ENCODE peak calls at places on chromosomes 3 and 15, in five cellular contexts. Q is AG04450, D is iPS DF 6.9, V is PC-3, F is psoas muscle. X is an unnamed sample.

GRCh38 chr15:47431501-47431900 is 285.8 kb upstream of the SEMA6D start:
- DNase-seq in Q (peak; percentile 62), D (no peak), V (peak; percentile 25), F (no peak), X (no peak)

GRCh38 chr3:39343076-39343717 is 13.7 kb downstream of the CCR8 start:
- DNase-seq in Q (no peak), D (no peak), V (peak; percentile 55), F (no peak), X (no peak)

GRCh38 chr3:133859381-133860245 is 36.1 kb downstream of the RAB6B start:
- DNase-seq in Q (no peak), D (no peak), V (no peak), F (no peak), X (peak; percentile 55)

GRCh38 chr3:52005571-52005986 is 9.9 kb upstream of the RPL29 start:
- DNase-seq in Q (peak; percentile 42), D (no peak), V (no peak), F (peak; percentile 43), X (peak; percentile 70)

GRCh38 chr15:83305696-83306291 is 21.3 kb upstream of the BNC1 start:
- DNase-seq in Q (no peak), D (no peak), V (peak; percentile 87), F (no peak), X (peak; percentile 74)

GRCh38 chr3:103195201-103195600 is 760.4 kb downstream of the ZPLD1 start:
- DNase-seq in Q (no peak), D (no peak), V (peak; percentile 19), F (no peak), X (no peak)

GRCh38 chr15:67750371-67750770 is 74.9 kb upstream of the SKOR1 start:
- DNase-seq in Q (no peak), D (no peak), V (no peak), F (no peak), X (no peak)

GRCh38 chr3:10528046-10528445 is 22.7 kb upstream of the ATP2B2 start:
- DNase-seq in Q (no peak), D (no peak), V (no peak), F (no peak), X (peak; percentile 44)

GRCh38 chr3:98763076-98763475 is at the start of gene ST3GAL6:
- DNase-seq in Q (no peak), D (no peak), V (no peak), F (no peak), X (no peak)

GRCh38 chr15:63945005-63945788 is 101.1 kb downstream of the DAPK2 start:
- DNase-seq in Q (no peak), D (peak; percentile 48), V (peak; percentile 65), F (peak; percentile 70), X (peak; percentile 86)

GRCh38 chr3:128736598-128736997 is 10.6 kb downstream of the RAB7A start:
- DNase-seq in Q (no peak), D (no peak), V (no peak), F (no peak), X (no peak)

GRCh38 chr15:69931159-69931558 is 166.6 kb downstream of the TLE3 start:
- DNase-seq in Q (no peak), D (no peak), V (no peak), F (no peak), X (no peak)
- H3K27ac ChIP-seq in Q (no peak overlapping the region), D (no peak overlapping the region), V (no peak overlapping the region), F (peak overlapping the region; percentile 70), X (no peak overlapping the region)

DNA sequence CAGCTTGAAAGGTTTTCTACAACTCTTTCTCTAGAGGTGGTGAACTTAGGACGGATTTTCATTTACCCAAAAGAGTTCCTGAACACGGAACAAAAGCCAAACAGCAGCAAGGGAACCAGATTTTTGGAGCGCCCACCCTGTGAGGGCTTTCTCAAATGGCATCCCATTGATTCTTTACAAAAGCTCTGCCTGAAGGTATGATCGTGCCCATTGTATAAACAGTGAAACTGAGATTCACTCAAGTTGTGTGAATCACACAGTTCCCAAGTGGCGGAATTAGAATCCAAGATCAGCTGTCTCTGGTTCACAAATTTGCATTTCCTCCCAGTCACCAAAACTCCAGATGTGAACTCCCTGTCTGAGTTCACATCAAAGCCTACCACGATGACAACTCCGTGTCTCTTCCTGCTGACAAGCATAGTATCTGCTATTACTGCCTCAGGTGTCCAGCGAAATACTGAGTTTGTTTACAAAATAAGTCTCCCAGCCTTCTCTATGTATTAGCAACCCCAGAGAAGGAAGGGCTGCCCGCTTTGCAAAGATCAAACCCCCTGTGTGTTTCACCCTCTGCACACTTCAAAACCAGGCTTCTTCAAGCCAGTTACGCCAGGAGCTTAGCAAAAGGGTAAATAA is 235.9 kb upstream of the ST8SIA2 start:
- DNase-seq in Q (no peak), D (no peak), V (no peak), F (no peak), X (no peak)
- H3K27ac ChIP-seq in Q (no peak overlapping the region), D (no peak overlapping the region), V (no peak overlapping the region), F (no peak overlapping the region), X (no peak overlapping the region)

GRCh38 chr15:97902140-97902780 is 58.2 kb upstream of the ARRDC4 start:
- DNase-seq in Q (no peak), D (no peak), V (peak; percentile 56), F (no peak), X (no peak)
- H3K27ac ChIP-seq in Q (no peak overlapping the region), D (no peak overlapping the region), V (no peak overlapping the region), F (no peak overlapping the region), X (no peak overlapping the region)

GRCh38 chr3:57147071-57147470 is 18.1 kb downstream of the IL17RD start:
- DNase-seq in Q (no peak), D (no peak), V (peak; percentile 45), F (no peak), X (no peak)

GRCh38 chr3:57151021-57151449 is 14.1 kb downstream of the IL17RD start:
- DNase-seq in Q (no peak), D (no peak), V (peak; percentile 74), F (no peak), X (no peak)

GRCh38 chr3:57152150-57152549 is 13.0 kb downstream of the IL17RD start:
- DNase-seq in Q (no peak), D (no peak), V (no peak), F (no peak), X (no peak)

GRCh38 chr3:57152761-57153160 is 12.4 kb downstream of the IL17RD start:
- DNase-seq in Q (no peak), D (no peak), V (no peak), F (no peak), X (no peak)

GRCh38 chr3:57150097-57150496 is 15.1 kb downstream of the IL17RD start:
- DNase-seq in Q (no peak), D (no peak), V (peak; percentile 36), F (no peak), X (no peak)
- H3K27ac ChIP-seq in Q (no peak overlapping the region), D (no peak overlapping the region), V (peak overlapping the region; percentile 48), F (no peak overlapping the region), X (no peak overlapping the region)

GRCh38 chr3:194083253-194084224 is 52.4 kb upstream of the HES1 start:
- DNase-seq in Q (no peak), D (no peak), V (no peak), F (no peak), X (no peak)

GRCh38 chr3:194089357-194090177 is 46.4 kb upstream of the HES1 start:
- DNase-seq in Q (peak; percentile 44), D (no peak), V (peak; percentile 99), F (peak; percentile 83), X (peak; percentile 88)

GRCh38 chr3:194087995-194088841 is 47.7 kb upstream of the HES1 start:
- DNase-seq in Q (no peak), D (no peak), V (no peak), F (no peak), X (no peak)

GRCh38 chr3:194084284-194084683 is 51.7 kb upstream of the HES1 start:
- DNase-seq in Q (no peak), D (no peak), V (no peak), F (no peak), X (no peak)

DNA sequence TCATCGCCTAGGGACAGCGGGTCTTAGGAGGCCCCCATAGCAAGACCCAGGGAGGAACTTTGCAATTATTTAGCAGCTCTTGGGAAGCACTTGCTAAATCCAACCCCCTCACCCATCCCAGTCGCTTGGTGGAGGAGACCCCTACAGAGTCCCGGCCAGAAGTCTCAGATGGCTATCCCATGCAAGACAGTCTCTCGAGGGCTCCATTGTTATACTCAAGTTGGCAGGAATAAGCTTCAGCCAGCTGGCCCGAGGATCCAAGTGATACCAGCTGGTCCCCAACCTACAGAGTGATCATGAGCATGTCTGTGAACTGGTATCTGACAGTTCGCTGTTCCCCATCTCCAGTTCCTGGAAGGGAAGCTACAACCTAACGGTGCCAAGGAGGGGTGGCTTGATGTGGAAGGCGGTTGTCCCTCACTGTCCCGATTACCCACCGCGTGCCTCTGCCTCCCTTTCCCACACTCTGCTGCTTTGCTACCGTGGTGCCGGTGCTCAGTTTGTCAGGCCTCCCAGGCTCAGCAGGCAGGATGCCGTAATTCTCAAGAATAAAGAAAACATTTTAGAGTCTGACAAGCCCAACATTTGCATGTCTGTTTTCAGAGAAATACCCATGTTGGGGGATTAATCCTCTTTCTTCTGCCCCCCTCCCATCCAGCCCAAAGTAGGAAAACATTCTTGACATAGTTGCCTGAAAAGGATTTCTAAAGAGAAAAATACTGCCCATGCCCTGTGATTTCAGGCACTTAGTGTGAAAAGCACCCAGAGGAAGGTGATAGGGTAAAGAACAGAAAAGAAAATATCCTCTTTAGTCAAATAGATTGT is 49.5 kb upstream of the HES1 start:
- DNase-seq in Q (no peak), D (no peak), V (no peak), F (no peak), X (no peak)
- H3K27ac ChIP-seq in Q (no peak overlapping the region), D (no peak overlapping the region), V (no peak overlapping the region), F (no peak overlapping the region), X (no peak overlapping the region)

GRCh38 chr3:45180051-45180450 is 33.9 kb upstream of the CDCP1 start:
- DNase-seq in Q (no peak), D (no peak), V (peak; percentile 37), F (no peak), X (no peak)

GRCh38 chr3:45179163-45179562 is 33.0 kb upstream of the CDCP1 start:
- DNase-seq in Q (no peak), D (no peak), V (no peak), F (no peak), X (no peak)

GRCh38 chr3:45181496-45181895 is 35.3 kb upstream of the CDCP1 start:
- DNase-seq in Q (no peak), D (no peak), V (no peak), F (no peak), X (no peak)

GRCh38 chr3:45182915-45183881 is 37.0 kb upstream of the CDCP1 start:
- DNase-seq in Q (no peak), D (no peak), V (peak; percentile 89), F (peak; percentile 31), X (peak; percentile 71)

GRCh38 chr3:45180899-45181298 is 34.7 kb upstream of the CDCP1 start:
- DNase-seq in Q (no peak), D (no peak), V (no peak), F (no peak), X (no peak)
- H3K27ac ChIP-seq in Q (no peak overlapping the region), D (no peak overlapping the region), V (no peak overlapping the region), F (peak overlapping the region; percentile 74), X (no peak overlapping the region)

DNA sequence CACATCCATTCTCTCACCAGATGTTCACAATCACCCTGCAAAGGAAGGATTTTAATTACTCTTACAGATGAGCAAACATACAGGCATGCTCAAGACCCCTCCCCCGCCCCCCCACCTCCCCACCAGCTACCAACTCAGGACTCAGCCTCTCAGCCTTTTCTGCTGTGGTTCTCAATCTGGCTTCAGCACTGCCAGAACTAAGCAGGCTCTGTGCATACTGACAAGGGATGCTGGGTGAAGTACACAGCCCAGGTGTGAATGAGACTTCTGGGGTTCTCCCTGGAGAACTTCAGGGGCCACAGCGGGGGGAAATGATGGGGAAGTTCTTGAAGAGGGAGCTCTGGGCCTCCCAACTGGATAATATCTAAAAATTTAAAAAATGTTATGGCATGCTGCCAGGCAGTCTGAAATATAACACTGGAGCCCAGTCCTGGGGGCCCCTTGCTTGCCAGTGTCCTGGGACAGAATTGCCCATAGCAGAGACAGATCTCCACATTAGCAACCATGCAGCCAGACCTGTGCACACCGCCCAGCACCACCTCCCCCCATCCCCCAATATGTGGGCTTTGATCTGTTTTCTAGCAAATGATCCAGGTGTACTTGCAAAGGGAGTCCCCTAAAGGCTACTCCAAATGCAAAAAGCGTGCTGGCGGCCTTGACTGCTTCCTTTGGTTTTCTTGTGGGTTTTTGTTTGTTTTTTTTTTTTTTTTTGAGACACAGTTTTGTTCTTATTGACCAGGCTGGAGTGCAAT is 41.4 kb downstream of the PGPEP1L start:
- DNase-seq in Q (no peak), D (no peak), V (no peak), F (no peak), X (no peak)
- H3K27ac ChIP-seq in Q (no peak overlapping the region), D (no peak overlapping the region), V (no peak overlapping the region), F (no peak overlapping the region), X (no peak overlapping the region)

X was measured in upper lobe of right lung.